ENCODE peak calls at places on chromosomes 3 and 15, in eight cellular contexts. N is T-helper 9 cell, M is C1 segment of cervical spinal cord, F is cardiac muscle cell, Q is thoracic aorta, H is cardiac fibroblast, J is heart left ventricle, P is right cardiac atrium. X is an unnamed sample.

GRCh38 chr3:173529062-173529711 is 131.6 kb downstream of the NLGN1 start:
- DNase-seq in N (no peak), M (no peak), F (peak; percentile 8), Q (no peak), H (peak; percentile 22), J (no peak), P (no peak), X (no peak)

GRCh38 chr3:24432989-24433388 is 61.7 kb downstream of the THRB start:
- DNase-seq in N (no peak), M (no peak), F (no peak), Q (no peak), H (no peak), J (no peak), P (no peak), X (no peak)

GRCh38 chr3:150083653-150084037 is 113.0 kb upstream of the PFN2 start:
- DNase-seq in N (no peak), M (no peak), F (peak; percentile 60), Q (no peak), H (no peak), J (no peak), P (no peak), X (no peak)

GRCh38 chr3:12966847-12967750 is 106.1 kb downstream of the IQSEC1 start:
- DNase-seq in N (peak; percentile 13), M (no peak), F (peak; percentile 22), Q (no peak), H (peak; percentile 25), J (no peak), P (no peak), X (no peak)

GRCh38 chr3:65402597-65402996 is 636.1 kb downstream of the MAGI1 start:
- DNase-seq in N (no peak), M (no peak), F (peak; percentile 88), Q (peak; percentile 26), H (peak; percentile 86), J (no peak), P (peak; percentile 27), X (no peak)

GRCh38 chr3:58068126-58068809 is 60.0 kb downstream of the FLNB start:
- DNase-seq in N (no peak), M (no peak), F (no peak), Q (no peak), H (no peak), J (no peak), P (no peak), X (no peak)

GRCh38 chr3:196643201-196643749 is 3.8 kb downstream of the NRROS start:
- DNase-seq in N (no peak), M (peak; percentile 18), F (no peak), Q (no peak), H (no peak), J (no peak), P (no peak), X (no peak)

GRCh38 chr15:67882487-67883227 is 42.8 kb upstream of the RNU6-1 start:
- DNase-seq in N (no peak), M (no peak), F (peak; percentile 57), Q (no peak), H (no peak), J (no peak), P (no peak), X (no peak)

GRCh38 chr3:64190517-64191515 is 34.5 kb downstream of the PRICKLE2 start:
- DNase-seq in N (no peak), M (no peak), F (peak; percentile 91), Q (no peak), H (peak; percentile 97), J (no peak), P (no peak), X (no peak)

GRCh38 chr3:65729553-65729952 is 309.2 kb downstream of the MAGI1 start:
- DNase-seq in N (no peak), M (no peak), F (peak; percentile 93), Q (no peak), H (peak; percentile 78), J (peak; percentile 64), P (no peak), X (no peak)

GRCh38 chr3:151550025-151550618 is 89.3 kb upstream of the IGSF10 start:
- DNase-seq in N (no peak), M (no peak), F (peak; percentile 67), Q (no peak), H (no peak), J (no peak), P (no peak), X (no peak)

GRCh38 chr3:118587847-118588246 is 446.8 kb downstream of the IGSF11 start:
- DNase-seq in N (no peak), M (no peak), F (no peak), Q (no peak), H (no peak), J (no peak), P (no peak), X (no peak)

GRCh38 chr3:86961297-86961696 is 29.7 kb downstream of the VGLL3 start:
- DNase-seq in N (no peak), M (no peak), F (peak; percentile 32), Q (no peak), H (peak; percentile 54), J (no peak), P (no peak), X (no peak)

GRCh38 chr3:50201573-50202315 is 3.3 kb upstream of the SLC38A3 start:
- DNase-seq in N (no peak), M (no peak), F (no peak), Q (no peak), H (no peak), J (no peak), P (no peak), X (peak; percentile 44)

GRCh38 chr3:35744419-35744818 is 105.1 kb downstream of the ARPP21 start:
- DNase-seq in N (no peak), M (peak; percentile 12), F (peak; percentile 20), Q (no peak), H (no peak), J (no peak), P (no peak), X (no peak)

GRCh38 chr3:48565591-48566400 is 2.2 kb upstream of the UCN2 start:
- DNase-seq in N (no peak), M (no peak), F (peak; percentile 69), Q (no peak), H (peak; percentile 82), J (no peak), P (no peak), X (no peak)

GRCh38 chr15:64622410-64623260 is 152.8 kb downstream of the RBPMS2 start:
- DNase-seq in N (peak; percentile 22), M (no peak), F (no peak), Q (no peak), H (no peak), J (no peak), P (no peak), X (no peak)

GRCh38 chr15:31308185-31308639 is 18.4 kb upstream of the KLF13 start:
- DNase-seq in N (no peak), M (no peak), F (no peak), Q (no peak), H (no peak), J (peak; percentile 14), P (no peak), X (no peak)

GRCh38 chr15:42404461-42405235 is 45.3 kb downstream of the CAPN3 start:
- DNase-seq in N (no peak), M (peak; percentile 85), F (no peak), Q (no peak), H (no peak), J (no peak), P (no peak), X (no peak)